ENCODE peak calls at places on chromosomes 13 and 19, in nine cellular contexts. K, H, E, T, Y, L, X, J and W are unnamed samples.

GRCh38 chr13:79678100-79678499 is 197.1 kb downstream of the NDFIP2 start:
- DNase-seq in K (no peak), H (no peak), E (no peak), T (peak), Y (no peak), L (no peak), X (no peak), J (no peak), W (no peak)

GRCh38 chr13:49441846-49442245 is 2.0 kb downstream of the CAB39L start:
- DNase-seq in K (no peak), H (no peak), E (no peak), T (peak), Y (no peak), L (no peak), X (no peak), J (no peak), W (no peak)

GRCh38 chr19:4396949-4397783 is 3.2 kb downstream of the SH3GL1 start:
- DNase-seq in K (no peak), H (no peak), E (no peak), T (no peak), Y (no peak), L (no peak), X (no peak), J (no peak), W (no peak)

GRCh38 chr13:28558567-28558966 is 63.6 kb upstream of the FLT1 start:
- DNase-seq in K (no peak), H (no peak), E (no peak), T (no peak), Y (no peak), L (peak), X (no peak), J (no peak), W (no peak)

GRCh38 chr19:3950871-3951861 is 18.3 kb downstream of the NMRK2 start:
- DNase-seq in K (no peak), H (no peak), E (no peak), T (no peak), Y (no peak), L (peak), X (no peak), J (no peak), W (no peak)

GRCh38 chr13:79680485-79680884 is 199.5 kb downstream of the NDFIP2 start:
- DNase-seq in K (no peak), H (no peak), E (no peak), T (no peak), Y (no peak), L (no peak), X (no peak), J (no peak), W (no peak)

GRCh38 chr19:33125929-33126388 is 6.0 kb upstream of the WDR88 start:
- DNase-seq in K (peak), H (peak), E (peak), T (peak), Y (peak), L (peak), X (peak), J (peak), W (peak)

GRCh38 chr13:48304132-48304876 is 753 bp downstream of the RB1 start:
- DNase-seq in K (peak), H (no peak), E (no peak), T (peak), Y (peak), L (peak), X (peak), J (peak), W (peak)

GRCh38 chr19:40232479-40232878 is 6.0 kb upstream of the CCNP start:
- DNase-seq in K (no peak), H (no peak), E (no peak), T (no peak), Y (no peak), L (no peak), X (no peak), J (no peak), W (no peak)

GRCh38 chr13:40178130-40178529 is 488.3 kb downstream of the FOXO1 start:
- DNase-seq in K (no peak), H (no peak), E (no peak), T (no peak), Y (no peak), L (no peak), X (no peak), J (no peak), W (no peak)

GRCh38 chr19:39830847-39831246 is 3.1 kb downstream of the DYRK1B start:
- DNase-seq in K (no peak), H (no peak), E (no peak), T (no peak), Y (no peak), L (no peak), X (no peak), J (no peak), W (no peak)

GRCh38 chr19:11446652-11447301 is 11.3 kb downstream of the PRKCSH start:
- DNase-seq in K (peak), H (peak), E (peak), T (peak), Y (peak), L (peak), X (peak), J (peak), W (no peak)

GRCh38 chr19:3366104-3366760 is at the start of gene NFIC:
- DNase-seq in K (no peak), H (no peak), E (no peak), T (peak), Y (peak), L (peak), X (peak), J (peak), W (no peak)

GRCh38 chr13:21625366-21625765 is 21.4 kb upstream of the MICU2 start:
- DNase-seq in K (peak), H (no peak), E (no peak), T (peak), Y (no peak), L (no peak), X (peak), J (peak), W (peak)

GRCh38 chr19:39850892-39851291 is 4.7 kb upstream of the FBL start:
- DNase-seq in K (no peak), H (no peak), E (no peak), T (no peak), Y (no peak), L (no peak), X (no peak), J (no peak), W (no peak)

GRCh38 chr19:45163751-45164150 is 3.0 kb upstream of the NKPD1 start:
- DNase-seq in K (no peak), H (no peak), E (no peak), T (no peak), Y (no peak), L (no peak), X (no peak), J (no peak), W (no peak)

GRCh38 chr13:110853235-110853721 is 61.6 kb downstream of the ANKRD10 start:
- DNase-seq in K (no peak), H (no peak), E (no peak), T (no peak), Y (no peak), L (peak), X (no peak), J (no peak), W (no peak)

GRCh38 chr19:40683437-40683836 is 7.0 kb downstream of the NUMBL start:
- DNase-seq in K (no peak), H (no peak), E (no peak), T (no peak), Y (no peak), L (no peak), X (no peak), J (no peak), W (no peak)

GRCh38 chr13:94677799-94678198 is 34.5 kb downstream of the SOX21 start:
- DNase-seq in K (no peak), H (no peak), E (no peak), T (no peak), Y (no peak), L (no peak), X (no peak), J (no peak), W (no peak)

GRCh38 chr19:52943884-52944643 is 18.6 kb downstream of the ZNF816 start:
- DNase-seq in K (no peak), H (no peak), E (no peak), T (no peak), Y (no peak), L (no peak), X (no peak), J (no peak), W (no peak)

GRCh38 chr13:112748947-112749346 is 59.1 kb downstream of the ATP11A start:
- DNase-seq in K (no peak), H (no peak), E (no peak), T (no peak), Y (no peak), L (peak), X (peak), J (no peak), W (no peak)

GRCh38 chr19:33796164-33797100 is at the start of gene KCTD15:
- DNase-seq in K (peak), H (peak), E (no peak), T (peak), Y (peak), L (no peak), X (no peak), J (peak), W (no peak)

GRCh38 chr19:54310543-54310942 is 2.4 kb downstream of the LILRA5 start:
- DNase-seq in K (no peak), H (no peak), E (no peak), T (no peak), Y (no peak), L (no peak), X (no peak), J (no peak), W (no peak)

GRCh38 chr19:18649371-18650047 is 12.7 kb downstream of the KLHL26 start:
- DNase-seq in K (peak), H (no peak), E (no peak), T (peak), Y (no peak), L (peak), X (peak), J (no peak), W (no peak)

GRCh38 chr13:101552797-101553196 is 100.3 kb downstream of the ITGBL1 start:
- DNase-seq in K (no peak), H (no peak), E (no peak), T (peak), Y (no peak), L (no peak), X (no peak), J (no peak), W (no peak)

GRCh38 chr19:4676955-4677731 is 7.0 kb upstream of the MYDGF start:
- DNase-seq in K (peak), H (no peak), E (no peak), T (peak), Y (peak), L (peak), X (peak), J (peak), W (no peak)

GRCh38 chr19:53132231-53132991 is at the start of gene ZNF415:
- DNase-seq in K (peak), H (no peak), E (peak), T (peak), Y (peak), L (peak), X (peak), J (no peak), W (peak)